ENCODE peak calls at places on chromosomes 11 and 22, in four cellular contexts. E is adrenal gland, F is tibial nerve, D is suprapubic skin. V is an unnamed sample.

GRCh38 chr11:56705784-56706396 is 7.0 kb downstream of the OR9G1 start:
- DNase-seq in E (no peak), F (no peak), D (no peak), V (no peak)

GRCh38 chr11:124473476-124473875 is 28.0 kb upstream of the OR8B8 start:
- DNase-seq in E (no peak), F (no peak), D (no peak), V (no peak)

GRCh38 chr22:30541979-30542810 is 4.3 kb downstream of the SEC14L6 start:
- DNase-seq in E (peak), F (no peak), D (no peak), V (no peak)

GRCh38 chr22:45682069-45682468 is 10.4 kb downstream of the ATXN10 start:
- DNase-seq in E (no peak), F (no peak), D (no peak), V (no peak)

GRCh38 chr11:77154381-77155081 is 26.5 kb downstream of the MYO7A start:
- DNase-seq in E (peak), F (no peak), D (no peak), V (no peak)

GRCh38 chr11:128054323-128054910 is 532.9 kb downstream of the ETS1 start:
- DNase-seq in E (no peak), F (no peak), D (no peak), V (no peak)

GRCh38 chr11:57460017-57460755 is at the start of gene RTN4RL2:
- DNase-seq in E (no peak), F (no peak), D (no peak), V (no peak)

GRCh38 chr11:67483901-67484665 is 1.3 kb downstream of the AIP start:
- DNase-seq in E (no peak), F (no peak), D (no peak), V (no peak)

GRCh38 chr11:125188021-125188420 is 23.5 kb downstream of the PKNOX2 start:
- DNase-seq in E (no peak), F (no peak), D (no peak), V (no peak)

GRCh38 chr11:115670538-115671200 is 166.5 kb upstream of the CADM1 start:
- DNase-seq in E (no peak), F (no peak), D (no peak), V (no peak)

GRCh38 chr11:9069256-9069655 is 22.1 kb downstream of the SCUBE2 start:
- DNase-seq in E (no peak), F (no peak), D (no peak), V (no peak)

GRCh38 chr22:33923660-33924246 is 3.5 kb upstream of the LARGE1 start:
- DNase-seq in E (peak), F (peak), D (no peak), V (no peak)

GRCh38 chr22:43487311-43488030 is 75.7 kb downstream of the MPPED1 start:
- DNase-seq in E (no peak), F (no peak), D (no peak), V (no peak)

GRCh38 chr11:77083553-77084245 is 16.9 kb downstream of the CAPN5 start:
- DNase-seq in E (peak), F (no peak), D (peak), V (no peak)

GRCh38 chr11:3134651-3135490 is 30.2 kb downstream of the OSBPL5 start:
- DNase-seq in E (no peak), F (no peak), D (peak), V (no peak)

GRCh38 chr11:127042445-127042844 is 41.9 kb upstream of the KIRREL3 start:
- DNase-seq in E (no peak), F (no peak), D (no peak), V (no peak)

GRCh38 chr11:8327761-8328192 is 64.1 kb upstream of the LMO1 start:
- DNase-seq in E (no peak), F (no peak), D (no peak), V (no peak)

GRCh38 chr11:33452806-33453205 is 195.6 kb downstream of the HIPK3 start:
- DNase-seq in E (no peak), F (no peak), D (no peak), V (no peak)

GRCh38 chr22:29014301-29014700 is 47.3 kb downstream of the C22orf31 start:
- DNase-seq in E (no peak), F (no peak), D (no peak), V (no peak)

GRCh38 chr11:62129610-62130497 is 6.0 kb downstream of the INCENP start:
- DNase-seq in E (no peak), F (no peak), D (no peak), V (no peak)

GRCh38 chr11:468493-468892 is 18.4 kb downstream of the PTDSS2 start:
- DNase-seq in E (no peak), F (no peak), D (no peak), V (no peak)

GRCh38 chr11:133011604-133012003 is 520.7 kb downstream of the OPCML start:
- DNase-seq in E (no peak), F (no peak), D (no peak), V (no peak)

GRCh38 chr11:128575174-128575955 is 12.0 kb downstream of the ETS1 start:
- DNase-seq in E (no peak), F (no peak), D (no peak), V (no peak)

GRCh38 chr11:118434123-118434552 is 2.2 kb upstream of the KMT2A start:
- DNase-seq in E (peak), F (no peak), D (no peak), V (no peak)

GRCh38 chr11:133639408-133639807 is 107.1 kb upstream of the OPCML start:
- DNase-seq in E (no peak), F (no peak), D (no peak), V (no peak)

GRCh38 chr11:131300304-131300703 is 70.1 kb upstream of the NTM start:
- DNase-seq in E (no peak), F (no peak), D (no peak), V (no peak)

GRCh38 chr11:111735262-111736116 is 30.7 kb downstream of the PPP2R1B start:
- DNase-seq in E (peak), F (peak), D (peak), V (peak)
- H3K4me3 ChIP-seq in E (no peak), F (peak), D (peak), V (peak)

GRCh38 chr11:12110714-12111481 is 508 bp downstream of the MICAL2 start:
- DNase-seq in E (peak), F (no peak), D (no peak), V (no peak)
- TF ChIP-seq POLR2A in E (no peak), F (peak), D (no peak), V (no peak)

DNA sequence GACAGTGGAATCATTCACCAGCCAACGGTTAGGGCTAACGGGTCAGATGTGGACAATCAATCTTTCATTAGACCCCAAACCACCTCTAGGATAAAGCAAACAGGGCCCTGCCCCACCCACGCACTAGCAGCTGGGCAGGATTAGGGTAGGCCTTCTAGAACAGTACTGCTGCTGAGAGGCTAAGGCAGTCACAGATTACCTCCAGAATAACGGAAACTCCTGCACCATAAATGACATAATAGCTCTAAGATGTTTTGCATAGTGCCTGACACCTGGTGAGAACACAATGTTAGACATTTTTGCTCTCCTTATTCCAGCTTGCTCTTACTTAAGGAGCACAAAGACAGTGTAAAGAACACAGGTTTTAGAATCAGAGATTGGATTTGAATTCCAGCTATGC is 1.8 kb downstream of the SYTL2 start:
- DNase-seq in E (no peak), F (no peak), D (no peak), V (no peak)
- H3K4me3 ChIP-seq in E (no peak), F (no peak), D (no peak), V (peak)

GRCh38 chr11:44598831-44599230 is 33.4 kb downstream of the CD82 start:
- DNase-seq in E (no peak), F (no peak), D (no peak), V (no peak)

GRCh38 chr11:44600261-44600660 is 34.8 kb downstream of the CD82 start:
- DNase-seq in E (no peak), F (no peak), D (no peak), V (no peak)

GRCh38 chr11:44601471-44602370 is 36.3 kb downstream of the CD82 start:
- DNase-seq in E (no peak), F (no peak), D (no peak), V (no peak)

GRCh38 chr11:44602810-44603410 is 37.4 kb downstream of the CD82 start:
- DNase-seq in E (no peak), F (no peak), D (no peak), V (no peak)

DNA sequence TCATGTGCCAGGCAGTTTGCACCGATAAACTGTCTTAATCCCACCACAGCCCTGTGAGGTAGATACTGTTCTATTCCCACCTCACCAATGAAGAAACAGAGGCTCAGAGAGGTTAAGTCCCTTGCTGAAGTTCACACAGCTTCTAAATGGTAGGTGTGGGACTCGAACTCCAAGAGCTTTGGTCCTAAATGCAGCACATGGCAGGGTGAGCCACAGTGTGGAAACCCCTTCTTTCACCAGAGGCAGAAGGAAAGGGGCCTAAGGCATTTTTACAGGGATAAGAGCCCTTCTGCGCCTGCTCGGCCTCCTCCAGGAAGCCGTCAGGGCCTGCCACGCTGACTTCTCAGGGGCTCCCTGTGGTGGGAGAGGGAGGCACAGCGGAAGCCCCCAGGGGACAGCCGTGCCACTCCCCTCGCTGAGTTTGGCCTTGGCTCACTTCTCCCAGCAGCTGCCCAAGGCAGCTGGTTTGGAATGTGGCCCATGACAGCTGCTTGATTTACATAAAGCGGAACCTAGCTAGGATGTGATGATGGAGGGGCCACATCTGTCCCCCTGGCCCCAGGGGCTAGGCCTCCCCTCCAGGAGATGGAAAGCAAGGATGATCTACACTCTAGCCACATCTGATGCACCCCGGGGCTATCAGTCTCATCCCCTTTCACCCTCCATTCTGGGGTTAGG is 35.4 kb downstream of the CD82 start:
- DNase-seq in E (no peak), F (no peak), D (no peak), V (no peak)
- TF ChIP-seq POLR2A in E (no peak), F (no peak), D (no peak), V (no peak)

GRCh38 chr22:39677967-39678366 is 107.4 kb downstream of the CACNA1I start:
- DNase-seq in E (no peak), F (no peak), D (no peak), V (no peak)
- H3K4me3 ChIP-seq in E (no peak), F (no peak), D (no peak), V (no peak)

GRCh38 chr22:26502688-26503561 is 9.3 kb downstream of the TFIP11 start:
- DNase-seq in E (peak), F (no peak), D (no peak), V (no peak)

GRCh38 chr22:26503758-26504157 is 8.5 kb downstream of the TFIP11 start:
- DNase-seq in E (no peak), F (no peak), D (no peak), V (no peak)

GRCh38 chr22:26501996-26502395 is 10.3 kb downstream of the TFIP11 start:
- DNase-seq in E (no peak), F (no peak), D (no peak), V (no peak)

GRCh38 chr22:26496456-26496855 is 12.8 kb downstream of the SRRD start:
- DNase-seq in E (no peak), F (no peak), D (no peak), V (no peak)

DNA sequence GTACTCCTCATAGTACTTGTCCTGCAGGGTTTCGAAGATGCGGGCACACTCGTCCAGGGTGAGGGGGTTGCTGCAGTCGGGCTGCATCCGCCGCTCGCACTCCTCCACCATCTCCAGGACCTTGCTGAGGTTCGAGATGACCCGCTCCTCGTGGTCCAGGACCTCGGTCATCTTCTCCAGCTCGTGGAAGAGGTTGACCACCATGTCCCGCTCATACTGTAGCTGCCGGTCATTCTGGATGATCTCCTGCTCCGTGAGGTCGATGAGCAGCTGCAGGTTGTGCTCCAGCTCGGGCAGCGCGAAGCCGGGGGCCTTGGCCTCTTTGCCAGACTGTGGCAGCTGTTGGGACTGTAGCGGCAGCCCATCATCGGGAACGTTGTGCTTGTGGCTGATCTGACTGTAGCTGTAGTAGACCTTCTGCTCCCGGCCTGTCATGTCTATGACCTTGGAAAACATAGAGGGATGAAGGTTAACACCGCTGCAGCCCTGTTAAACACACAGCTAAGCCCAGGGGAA is 13.0 kb downstream of the TFIP11 start:
- DNase-seq in E (no peak), F (no peak), D (no peak), V (no peak)
- TF ChIP-seq POLR2A in E (no peak), F (no peak), D (no peak), V (no peak)

GRCh38 chr11:65165847-65166317 is 4.2 kb upstream of the SPDYC start:
- DNase-seq in E (no peak), F (no peak), D (no peak), V (no peak)
- H3K4me3 ChIP-seq in E (no peak), F (peak), D (peak), V (peak)

GRCh38 chr11:69006816-69007215 is 6.2 kb downstream of the MRGPRF start:
- DNase-seq in E (no peak), F (no peak), D (peak), V (no peak)

GRCh38 chr11:69010361-69010891 is 2.6 kb downstream of the MRGPRF start:
- DNase-seq in E (no peak), F (no peak), D (no peak), V (no peak)

GRCh38 chr11:69007978-69008381 is 5.1 kb downstream of the MRGPRF start:
- DNase-seq in E (no peak), F (no peak), D (no peak), V (no peak)

GRCh38 chr11:69009441-69010211 is 3.4 kb downstream of the MRGPRF start:
- DNase-seq in E (no peak), F (no peak), D (no peak), V (no peak)

GRCh38 chr11:69008774-69009440 is 4.1 kb downstream of the MRGPRF start:
- DNase-seq in E (peak), F (peak), D (peak), V (no peak)
- TF ChIP-seq POLR2A in E (no peak), F (peak), D (no peak), V (no peak)

DNA sequence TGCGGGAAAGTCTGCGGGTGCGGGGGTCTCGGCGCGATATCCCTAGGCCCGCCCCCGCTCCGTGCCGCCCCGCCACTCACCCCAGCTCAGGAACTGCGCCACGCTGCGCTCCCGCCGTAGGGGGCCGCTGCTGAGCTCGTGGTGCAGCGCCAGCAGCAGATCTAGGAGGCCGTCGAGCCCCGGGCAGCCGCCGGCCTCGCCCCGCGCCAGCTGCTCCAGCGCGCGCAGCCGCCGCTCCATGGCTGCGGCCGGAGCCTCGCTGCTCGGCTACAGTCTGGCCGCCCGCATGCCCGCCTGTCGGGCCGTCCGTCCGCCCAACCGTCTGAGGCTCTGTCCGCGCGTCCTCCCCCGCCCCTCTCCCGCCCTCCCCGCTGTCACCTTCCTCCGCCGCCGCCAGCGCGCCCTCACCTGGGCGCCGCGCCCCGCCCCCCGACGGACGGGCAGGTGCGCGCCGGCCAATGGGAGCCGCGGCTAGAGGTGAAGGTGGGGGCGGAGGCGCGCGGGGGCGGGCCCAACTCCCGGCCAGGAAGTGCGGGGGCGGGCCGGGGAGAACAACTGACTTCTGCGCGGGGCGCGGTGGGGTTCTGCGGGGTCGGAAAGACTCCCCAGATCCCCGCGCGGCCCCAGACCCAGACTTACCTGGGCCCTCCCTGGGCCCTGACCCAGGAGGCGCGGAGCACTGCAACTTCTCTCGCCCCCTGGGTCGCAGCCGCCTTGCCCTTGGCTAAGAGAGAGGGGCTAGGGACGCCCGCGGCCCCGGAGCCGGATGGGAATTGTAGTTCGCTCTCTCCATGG is at the start of gene CDC42BPG:
- DNase-seq in E (no peak), F (no peak), D (peak), V (no peak)
- H3K4me3 ChIP-seq in E (no peak), F (peak), D (peak), V (peak)

DNA sequence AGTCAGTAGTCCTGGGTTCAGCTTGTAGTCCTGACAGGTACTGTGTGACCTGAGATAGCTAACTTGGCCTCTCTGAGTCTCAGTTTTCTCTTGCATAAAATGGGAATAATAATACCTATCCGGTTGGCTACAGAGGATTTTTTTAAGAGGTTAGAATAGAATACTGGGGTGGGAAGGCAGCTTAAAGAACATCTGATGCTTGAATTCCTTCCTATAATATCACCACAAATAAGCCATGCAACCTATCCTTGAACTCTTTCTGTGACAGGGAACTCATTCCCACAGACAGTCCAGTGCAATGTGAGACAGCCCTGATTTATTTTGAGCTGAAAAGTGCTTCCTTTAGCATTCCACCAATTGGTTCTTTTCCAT is 110.1 kb downstream of the CCDC81 start:
- DNase-seq in E (no peak), F (no peak), D (no peak), V (no peak)
- TF ChIP-seq POLR2A in E (no peak), F (no peak), D (no peak), V (no peak)

V was measured in vagina.